ENCODE peak calls at places on chromosomes 1 and 21, in nine cellular contexts. P, X, A, G, S, Q, H, J and L are unnamed samples. For H3K27me3, the result is how much of the 10 kb centered on the place peaks cover.

GRCh38 chr1:243620096-243620495 is 229.9 kb downstream of the AKT3 start:
- DNase-seq in X (no peak), J (no peak), H (no peak), Q (no peak), G (no peak), S (no peak), P (no peak), A (no peak), L (no peak)

GRCh38 chr1:51518033-51518729 is 885 bp downstream of the EPS15 start:
- DNase-seq in J (peak), G (peak), A (peak), X (peak), S (peak), P (no peak), Q (peak), H (no peak), L (no peak)

GRCh38 chr1:77513839-77514763 is 168.4 kb downstream of the ZZZ3 start:
- DNase-seq in A (no peak), S (no peak), H (no peak), P (no peak), X (peak), G (peak), Q (no peak), J (no peak), L (peak)

GRCh38 chr1:218865591-218865990 is 308.1 kb upstream of the LYPLAL1 start:
- DNase-seq in Q (no peak), J (no peak), S (no peak), G (no peak), A (no peak), X (peak), P (no peak), H (no peak), L (no peak)

GRCh38 chr1:212797681-212798080 is 6.0 kb downstream of the TATDN3 start:
- DNase-seq in H (no peak), G (no peak), A (peak), P (no peak), Q (no peak), S (no peak), J (no peak), X (peak), L (no peak)

GRCh38 chr1:82598816-82599215 is 798.1 kb downstream of the ADGRL2 start:
- DNase-seq in P (no peak), Q (no peak), H (no peak), X (no peak), J (no peak), S (no peak), G (no peak), A (no peak), L (no peak)

GRCh38 chr1:31564606-31564989 is 11.7 kb upstream of the TINAGL1 start:
- DNase-seq in X (no peak), P (peak), H (no peak), G (peak), Q (no peak), J (no peak), S (no peak), A (no peak), L (no peak)

GRCh38 chr1:184387871-184388670 is 1.2 kb downstream of the C1orf21 start:
- DNase-seq in S (peak), G (peak), Q (peak), J (peak), H (no peak), X (peak), A (no peak), P (no peak), L (peak)

GRCh38 chr1:22332166-22332717 is 119.4 kb upstream of the ZBTB40 start:
- DNase-seq in Q (no peak), G (no peak), A (no peak), P (no peak), X (peak), S (no peak), J (no peak), H (no peak), L (no peak)

GRCh38 chr1:236016782-236017400 is 48.0 kb downstream of the NID1 start:
- DNase-seq in G (no peak), S (no peak), A (no peak), Q (no peak), X (no peak), H (no peak), P (no peak), J (no peak), L (no peak)

GRCh38 chr1:222097646-222098045 is 355.8 kb upstream of the DUSP10 start:
- DNase-seq in P (peak), X (no peak), Q (no peak), J (no peak), G (no peak), A (no peak), S (no peak), H (no peak), L (no peak)

GRCh38 chr1:59560807-59561450 is 253.8 kb upstream of the HOOK1 start:
- DNase-seq in P (no peak), H (no peak), A (no peak), Q (no peak), X (no peak), S (no peak), J (no peak), G (no peak), L (no peak)

GRCh38 chr1:9559673-9560072 is 20.4 kb downstream of the SLC25A33 start:
- DNase-seq in J (no peak), X (no peak), G (no peak), H (no peak), S (no peak), P (no peak), A (no peak), Q (no peak), L (no peak)

GRCh38 chr1:38271116-38271633 is 224.6 kb upstream of the POU3F1 start:
- DNase-seq in P (no peak), G (no peak), S (no peak), J (no peak), Q (no peak), H (no peak), X (no peak), A (no peak), L (no peak)

GRCh38 chr1:110548381-110548780 is 29.4 kb upstream of the KCNA10 start:
- DNase-seq in J (no peak), H (peak), G (no peak), P (no peak), S (no peak), A (peak), X (peak), Q (no peak), L (no peak)

GRCh38 chr1:24946861-24947658 is 17.0 kb upstream of the RUNX3 start:
- DNase-seq in A (no peak), P (no peak), S (no peak), Q (no peak), J (no peak), X (no peak), G (no peak), H (no peak), L (no peak)

GRCh38 chr1:34379911-34380310 is 203.2 kb downstream of the C1orf94 start:
- DNase-seq in J (no peak), H (no peak), S (no peak), X (no peak), Q (no peak), P (no peak), G (no peak), A (no peak), L (no peak)

GRCh38 chr1:9292361-9293240 is at the start of gene SPSB1:
- DNase-seq in A (peak), S (peak), P (no peak), H (no peak), Q (peak), J (peak), X (peak), G (peak), L (no peak)

GRCh38 chr1:193086342-193086741 is 18.9 kb downstream of the GLRX2 start:
- DNase-seq in H (no peak), P (no peak), G (no peak), X (no peak), S (no peak), Q (no peak), J (no peak), A (no peak), L (no peak)

GRCh38 chr1:99621340-99621901 is 24.5 kb upstream of the PALMD start:
- DNase-seq in G (no peak), Q (no peak), A (no peak), J (no peak), P (no peak), S (no peak), H (no peak), X (no peak), L (no peak)

GRCh38 chr1:119582801-119583200 is 65.3 kb downstream of the ZNF697 start:
- DNase-seq in S (peak), X (peak), Q (peak), A (peak), P (no peak), G (peak), J (peak), H (peak), L (no peak)

GRCh38 chr21:26005464-26005863 is 165.1 kb downstream of the APP start:
- DNase-seq in A (no peak), P (no peak), J (no peak), S (no peak), G (no peak), Q (no peak), H (no peak), X (no peak), L (no peak)

GRCh38 chr1:153791856-153792253 is 16.6 kb downstream of the SLC27A3 start:
- DNase-seq in A (no peak), H (no peak), P (no peak), X (peak), Q (no peak), S (no peak), G (no peak), J (no peak), L (no peak)

GRCh38 chr1:18473195-18473815 is 7.4 kb upstream of the KLHDC7A start:
- DNase-seq in A (no peak), G (no peak), Q (no peak), X (no peak), P (no peak), J (no peak), S (no peak), H (no peak), L (no peak)

GRCh38 chr1:165411396-165411795 is 33.5 kb downstream of the RXRG start:
- DNase-seq in A (no peak), P (no peak), S (no peak), J (no peak), H (no peak), G (no peak), Q (no peak), X (no peak), L (no peak)

GRCh38 chr1:165409957-165410356 is 35.0 kb downstream of the RXRG start:
- DNase-seq in J (no peak), S (no peak), H (no peak), X (no peak), P (no peak), G (no peak), Q (no peak), A (no peak), L (no peak)

GRCh38 chr1:165407398-165407797 is 37.5 kb downstream of the RXRG start:
- DNase-seq in J (no peak), X (no peak), P (no peak), G (no peak), H (no peak), S (no peak), Q (no peak), A (no peak), L (no peak)

GRCh38 chr1:165403835-165404482 is 41.0 kb downstream of the RXRG start:
- DNase-seq in Q (peak), S (no peak), G (no peak), J (no peak), P (no peak), H (peak), A (peak), X (peak), L (no peak)

DNA sequence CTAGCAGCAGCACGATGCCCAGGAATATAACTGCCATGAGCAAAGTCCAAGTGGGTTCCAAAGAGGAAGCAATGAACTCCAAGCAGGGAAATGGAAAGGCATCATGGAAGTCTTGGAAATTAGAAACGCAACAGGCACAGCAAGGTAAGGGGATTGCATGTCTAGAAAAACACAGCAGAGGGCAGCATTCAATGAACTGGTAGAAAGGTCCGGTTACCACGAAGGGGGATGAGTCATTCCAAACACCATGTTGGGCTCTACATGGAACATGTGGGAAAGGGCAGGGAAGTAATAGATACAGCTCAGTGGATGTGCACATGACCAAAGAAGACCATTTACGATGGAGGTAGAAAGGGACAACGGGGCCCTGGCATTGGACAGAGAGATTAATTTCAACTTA is 36.4 kb downstream of the RXRG start:
- DNase-seq in S (no peak), H (peak), G (no peak), X (peak), P (no peak), Q (peak), J (peak), A (peak), L (no peak)
- H3K27me3 ChIP-seq in S (under half), H (under half), G (under half), X (under half), P (under half), Q (under half), J (under half), A (under half), L (under half)

DNA sequence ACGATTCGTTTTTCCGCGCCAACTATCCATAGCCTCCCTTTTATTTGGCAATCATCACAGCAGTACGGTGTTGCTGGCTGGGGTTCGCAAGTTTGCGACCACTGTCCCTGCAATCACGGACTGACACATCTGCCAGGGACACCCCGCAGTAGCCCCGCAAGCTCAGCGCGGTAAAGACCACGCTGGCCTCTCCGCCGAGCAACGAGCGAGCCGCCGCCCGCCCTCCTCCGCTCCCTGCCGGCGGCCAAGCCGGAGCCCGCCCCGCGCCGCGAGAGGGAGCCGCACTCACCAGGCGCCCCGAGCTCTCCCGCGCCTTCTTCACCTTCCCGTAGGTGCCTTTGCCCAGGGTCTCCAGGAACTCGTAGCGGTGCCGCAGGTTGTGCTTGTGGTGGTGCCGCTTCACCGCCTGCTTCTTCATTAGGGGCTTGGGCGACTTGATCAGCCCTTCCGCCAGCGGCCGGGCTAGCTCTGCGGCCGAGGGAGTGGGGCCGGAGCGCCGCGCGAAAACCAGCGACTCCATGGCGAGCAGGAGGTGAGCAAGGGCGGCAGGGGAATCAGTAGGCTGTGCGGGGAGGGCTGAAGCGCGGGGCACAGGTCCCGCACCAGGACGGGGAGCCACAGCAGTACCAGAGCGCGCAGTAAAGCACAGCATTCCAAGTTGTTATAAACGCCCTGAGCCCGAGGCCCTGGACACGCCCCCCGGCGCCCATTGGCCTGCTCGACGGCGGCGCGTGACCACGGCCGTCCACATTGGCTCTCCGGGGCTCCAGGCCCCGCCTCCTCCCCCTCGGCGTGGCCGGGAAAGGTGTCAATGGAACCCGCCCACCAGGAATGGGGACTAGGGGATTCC is at the start of gene NUAK2:
- DNase-seq in G (peak), J (peak), S (peak), A (peak), X (peak), P (peak), H (peak), Q (peak), L (no peak)
- TF ChIP-seq CTCF in G (peak), J (peak), S (peak), A (peak), X (peak), P (peak), H (no peak), Q (no peak), L (peak)

DNA sequence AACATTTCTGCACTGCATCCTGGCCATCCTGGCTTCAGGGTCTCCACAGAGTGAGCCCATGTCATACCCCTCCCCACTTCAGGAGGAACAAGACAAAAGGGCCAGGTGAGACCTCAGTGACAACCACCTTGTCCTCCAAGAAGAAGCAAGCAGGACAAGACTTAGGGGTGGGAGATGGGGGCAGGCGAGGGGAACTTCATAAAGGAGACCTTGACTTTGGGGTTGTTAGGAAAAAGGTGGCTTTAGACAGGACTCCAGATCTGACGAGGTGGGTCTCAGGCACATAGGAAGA is 24.0 kb upstream of the SLAMF9 start:
- DNase-seq in H (no peak), P (no peak), J (no peak), A (no peak), Q (no peak), S (no peak), X (no peak), G (no peak), L (no peak)
- H3K27me3 ChIP-seq in H (under half), P (under half), J (under half), A (under half), Q (under half), S (under half), X (under half), G (under half), L (under half)

DNA sequence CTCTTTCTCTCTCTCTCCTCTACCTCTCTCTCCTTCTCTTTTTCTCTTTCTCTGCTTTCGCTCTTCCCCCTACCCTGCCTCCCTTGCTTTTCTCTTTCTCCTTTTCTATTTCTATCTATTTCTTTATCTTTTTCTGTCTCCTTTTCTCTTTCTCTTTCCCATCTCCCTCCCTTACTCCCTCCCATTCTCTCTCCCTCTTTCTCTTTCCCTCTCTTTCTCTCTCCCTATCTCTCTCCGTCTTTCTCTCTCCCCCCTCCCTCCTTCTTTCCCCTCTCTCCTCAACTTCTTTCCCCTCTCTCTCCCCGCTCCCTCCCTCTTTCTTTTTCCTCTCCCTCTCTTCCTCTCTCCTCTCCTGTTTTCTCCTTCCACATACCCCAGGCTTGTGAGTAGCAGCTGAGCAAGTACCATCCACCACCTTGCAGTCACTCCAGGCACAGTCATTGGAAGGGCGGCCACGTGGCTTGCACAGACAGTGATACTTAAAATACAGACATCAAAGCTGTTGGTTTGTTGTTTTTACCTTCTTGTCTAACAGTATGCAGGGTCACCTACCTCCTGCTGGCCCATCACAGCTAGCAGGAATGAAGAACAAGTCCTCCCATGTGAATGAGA is 209.1 kb upstream of the COA6 start:
- DNase-seq in G (no peak), H (no peak), P (peak), J (no peak), S (no peak), Q (no peak), A (no peak), X (no peak), L (no peak)
- TF ChIP-seq CTCF in G (no peak), H (no peak), P (no peak), J (no peak), S (no peak), Q (no peak), A (no peak), X (no peak), L (no peak)

GRCh38 chr21:41168391-41169257 is 664 bp downstream of the BACE2 start:
- DNase-seq in P (peak), H (no peak), S (peak), X (peak), J (peak), Q (peak), A (no peak), G (peak), L (no peak)
- H3K27me3 ChIP-seq in P (under half), H (under half), S (under half), X (half or more), J (under half), Q (under half), A (under half), G (under half), L (under half)

DNA sequence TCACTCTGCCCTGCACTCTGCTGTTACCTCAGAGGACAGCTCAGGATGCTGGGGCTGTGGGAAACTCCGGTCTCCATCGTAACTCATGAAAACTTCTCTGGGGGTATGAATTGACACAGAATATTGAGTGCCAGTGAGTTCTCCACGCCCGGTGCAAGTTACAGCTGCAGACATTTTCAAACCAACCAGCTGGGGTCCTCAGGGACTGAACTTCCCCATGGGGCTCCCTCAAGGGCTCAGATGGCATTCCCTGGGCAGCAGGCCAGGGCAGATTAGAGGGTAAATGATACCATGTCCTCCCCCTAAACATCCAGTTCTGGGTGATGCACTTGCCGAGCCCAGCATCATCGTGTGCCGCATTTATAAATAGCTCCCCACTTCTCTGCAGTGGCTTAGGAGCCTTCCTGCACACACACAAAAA is 27.8 kb upstream of the CCSAP start:
- DNase-seq in Q (no peak), J (no peak), S (no peak), G (no peak), X (no peak), A (no peak), H (no peak), P (no peak), L (no peak)
- TF ChIP-seq CTCF in Q (no peak), J (no peak), S (no peak), G (no peak), X (no peak), A (no peak), H (no peak), P (no peak), L (no peak)

GRCh38 chr1:3069491-3070303 is 694 bp downstream of the PRDM16 start:
- DNase-seq in S (peak), Q (peak), X (peak), H (peak), A (no peak), G (no peak), P (no peak), J (peak), L (no peak)

GRCh38 chr1:3072178-3072947 is 3.4 kb downstream of the PRDM16 start:
- DNase-seq in H (no peak), S (no peak), Q (no peak), A (no peak), P (no peak), G (no peak), X (no peak), J (no peak), L (no peak)

GRCh38 chr1:3071507-3072177 is 2.6 kb downstream of the PRDM16 start:
- DNase-seq in X (no peak), Q (no peak), P (no peak), H (no peak), J (no peak), G (no peak), S (no peak), A (no peak), L (no peak)

GRCh38 chr1:3070304-3070653 is 1.3 kb downstream of the PRDM16 start:
- DNase-seq in H (no peak), S (no peak), X (no peak), Q (no peak), A (no peak), J (no peak), G (no peak), P (no peak), L (no peak)

GRCh38 chr1:3070654-3071506 is 1.9 kb downstream of the PRDM16 start:
- DNase-seq in Q (no peak), H (no peak), A (no peak), P (no peak), G (no peak), J (no peak), S (no peak), X (peak), L (no peak)
- H3K27me3 ChIP-seq in Q (under half), H (under half), A (under half), P (half or more), G (under half), J (half or more), S (half or more), X (half or more), L (under half)